ENCODE peak calls at places on chromosomes 6 and 20, in five cellular contexts. One of them, this sample, is unnamed.

GRCh38 chr6:94215614-94216013 is 796.3 kb upstream of the EPHA7 start:
- DNase-seq in A549: no peak
- DNase-seq in GM12878: no peak
- DNase-seq in GM23338: no peak
- DNase-seq in HepG2: no peak
- DNase-seq in this sample: no peak

GRCh38 chr20:46040902-46041535 is 12.0 kb downstream of the SLC12A5 start:
- DNase-seq in A549: peak
- DNase-seq in GM12878: no peak
- DNase-seq in GM23338: peak
- DNase-seq in HepG2: peak
- DNase-seq in this sample: peak

GRCh38 chr6:156618600-156619205 is 158.5 kb upstream of the ARID1B start:
- DNase-seq in A549: no peak
- DNase-seq in GM12878: no peak
- DNase-seq in GM23338: peak
- DNase-seq in HepG2: no peak
- DNase-seq in this sample: no peak

GRCh38 chr6:53236241-53236640 is 87.6 kb upstream of the GCM1 start:
- DNase-seq in A549: no peak
- DNase-seq in GM12878: no peak
- DNase-seq in GM23338: no peak
- DNase-seq in HepG2: no peak
- DNase-seq in this sample: no peak

GRCh38 chr20:16201191-16201590 is 372.1 kb downstream of the KIF16B start:
- DNase-seq in A549: no peak
- DNase-seq in GM12878: no peak
- DNase-seq in GM23338: no peak
- DNase-seq in HepG2: no peak
- DNase-seq in this sample: no peak

GRCh38 chr20:32070282-32070681 is 18.2 kb downstream of the HCK start:
- DNase-seq in A549: no peak
- DNase-seq in GM12878: no peak
- DNase-seq in GM23338: no peak
- DNase-seq in HepG2: no peak
- DNase-seq in this sample: no peak

GRCh38 chr20:57998981-57999464 is 229.4 kb downstream of the ANKRD60 start:
- DNase-seq in A549: no peak
- DNase-seq in GM12878: no peak
- DNase-seq in GM23338: peak
- DNase-seq in HepG2: no peak
- DNase-seq in this sample: no peak

GRCh38 chr20:39607124-39607523 is 645.0 kb downstream of the DHX35 start:
- DNase-seq in A549: no peak
- DNase-seq in GM12878: no peak
- DNase-seq in GM23338: no peak
- DNase-seq in HepG2: no peak
- DNase-seq in this sample: no peak

GRCh38 chr20:19108181-19108580 is 104.3 kb upstream of the SLC24A3 start:
- DNase-seq in A549: no peak
- DNase-seq in GM12878: no peak
- DNase-seq in GM23338: no peak
- DNase-seq in HepG2: no peak
- DNase-seq in this sample: no peak

GRCh38 chr6:97205936-97206335 is 77.1 kb downstream of the MMS22L start:
- DNase-seq in A549: no peak
- DNase-seq in GM12878: no peak
- DNase-seq in GM23338: peak
- DNase-seq in HepG2: no peak
- DNase-seq in this sample: no peak

GRCh38 chr6:36714511-36714910 is 16.9 kb downstream of the RAB44 start:
- DNase-seq in A549: no peak
- DNase-seq in GM12878: no peak
- DNase-seq in GM23338: no peak
- DNase-seq in HepG2: no peak
- DNase-seq in this sample: no peak

GRCh38 chr6:40163924-40164323 is 229.7 kb upstream of the MOCS1 start:
- DNase-seq in A549: no peak
- DNase-seq in GM12878: no peak
- DNase-seq in GM23338: peak
- DNase-seq in HepG2: no peak
- DNase-seq in this sample: no peak

DNA sequence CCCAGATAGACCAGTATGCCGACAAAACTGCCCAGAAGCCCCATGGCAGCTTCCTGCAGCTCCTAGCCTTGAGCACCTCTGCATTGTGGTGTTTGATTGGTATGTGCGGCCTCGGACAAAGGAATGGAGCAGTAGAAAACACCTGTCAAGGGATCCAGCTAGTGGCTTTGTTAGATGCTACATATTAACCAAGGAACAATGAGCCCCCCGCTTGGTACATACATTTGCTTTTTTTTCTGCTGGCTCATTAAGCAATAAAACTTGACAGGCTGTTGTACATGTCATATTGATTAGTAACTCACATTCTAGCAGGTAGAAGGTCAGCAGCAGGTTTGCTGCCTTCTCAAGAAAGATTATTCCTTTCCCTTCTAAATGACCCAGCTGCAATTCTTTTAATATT is 915 bp downstream of the SPACA1 start:
- DNase-seq in A549: no peak
- DNase-seq in GM12878: no peak
- DNase-seq in GM23338: no peak
- DNase-seq in HepG2: no peak
- DNase-seq in this sample: no peak
- TF ChIP-seq JUNB in A549: no peak
- TF ChIP-seq JUNB in GM12878: no peak
- TF ChIP-seq JUNB in GM23338: no peak
- TF ChIP-seq JUNB in HepG2: no peak
- TF ChIP-seq JUNB in this sample: no peak

DNA sequence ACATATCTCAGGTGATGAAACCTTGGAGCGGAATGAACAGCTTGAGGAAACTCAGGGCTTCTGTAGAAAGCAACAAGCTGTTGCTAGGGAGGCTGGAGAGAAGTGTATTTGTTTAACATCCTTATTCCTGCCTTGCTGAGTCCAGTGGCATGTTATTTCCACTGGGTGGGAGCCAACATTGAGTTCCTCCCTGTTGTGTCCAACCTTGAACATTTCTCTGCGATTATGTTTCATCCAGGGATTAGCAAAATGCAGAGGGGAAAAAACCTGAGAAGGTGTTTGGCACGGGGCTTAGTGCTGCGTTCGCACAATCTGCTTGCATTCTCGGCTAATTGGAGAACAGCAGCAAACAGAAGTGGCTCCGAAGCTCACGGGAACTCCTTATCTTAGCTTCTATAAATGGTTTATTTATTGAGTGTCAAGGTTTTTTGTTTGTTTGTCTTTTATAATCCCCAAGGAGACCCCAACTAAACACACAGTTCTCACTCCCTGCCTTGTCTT is 412.7 kb downstream of the CDC5L start:
- DNase-seq in A549: peak
- DNase-seq in GM12878: no peak
- DNase-seq in GM23338: no peak
- DNase-seq in HepG2: peak
- DNase-seq in this sample: no peak
- TF ChIP-seq JUNB in A549: no peak
- TF ChIP-seq JUNB in GM12878: no peak
- TF ChIP-seq JUNB in GM23338: no peak
- TF ChIP-seq JUNB in HepG2: no peak
- TF ChIP-seq JUNB in this sample: no peak

GRCh38 chr20:35311409-35311808 is 19.2 kb upstream of the FAM83C start:
- DNase-seq in A549: no peak
- DNase-seq in GM12878: no peak
- DNase-seq in GM23338: peak
- DNase-seq in HepG2: no peak
- DNase-seq in this sample: peak

GRCh38 chr20:35315199-35316020 is 23.2 kb upstream of the FAM83C start:
- DNase-seq in A549: no peak
- DNase-seq in GM12878: no peak
- DNase-seq in GM23338: no peak
- DNase-seq in HepG2: no peak
- DNase-seq in this sample: no peak

GRCh38 chr20:35311822-35312221 is 19.6 kb upstream of the FAM83C start:
- DNase-seq in A549: no peak
- DNase-seq in GM12878: no peak
- DNase-seq in GM23338: no peak
- DNase-seq in HepG2: no peak
- DNase-seq in this sample: no peak

GRCh38 chr20:35314460-35315198 is 22.4 kb upstream of the FAM83C start:
- DNase-seq in A549: no peak
- DNase-seq in GM12878: no peak
- DNase-seq in GM23338: no peak
- DNase-seq in HepG2: no peak
- DNase-seq in this sample: no peak

DNA sequence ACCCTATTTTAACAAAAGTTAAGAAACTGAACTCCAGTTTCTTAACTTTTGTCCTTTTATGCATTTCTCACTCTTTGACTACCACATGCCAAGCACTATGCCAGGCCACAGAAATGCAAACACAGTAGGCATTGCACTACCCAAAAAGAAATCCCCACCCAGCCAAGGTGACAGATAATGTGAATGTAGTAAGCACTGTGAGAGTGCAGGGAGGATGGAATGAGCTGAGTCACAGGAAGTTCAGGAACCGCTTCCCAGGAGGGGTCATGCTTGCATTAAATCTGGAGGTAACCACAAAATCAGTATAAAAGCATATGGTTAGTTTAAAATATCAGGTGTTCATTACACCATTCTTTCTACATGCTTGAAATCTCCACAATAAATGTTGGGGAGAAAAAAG is 20.1 kb upstream of the FAM83C start:
- DNase-seq in A549: peak
- DNase-seq in GM12878: peak
- DNase-seq in GM23338: peak
- DNase-seq in HepG2: peak
- DNase-seq in this sample: peak
- TF ChIP-seq JUNB in A549: peak
- TF ChIP-seq JUNB in GM12878: no peak
- TF ChIP-seq JUNB in GM23338: no peak
- TF ChIP-seq JUNB in HepG2: no peak
- TF ChIP-seq JUNB in this sample: no peak

GRCh38 chr6:37985355-37985754 is 165.8 kb downstream of the ZFAND3 start:
- DNase-seq in A549: no peak
- DNase-seq in GM12878: no peak
- DNase-seq in GM23338: no peak
- DNase-seq in HepG2: no peak
- DNase-seq in this sample: no peak

GRCh38 chr6:37987008-37987407 is 167.5 kb downstream of the ZFAND3 start:
- DNase-seq in A549: peak
- DNase-seq in GM12878: no peak
- DNase-seq in GM23338: no peak
- DNase-seq in HepG2: no peak
- DNase-seq in this sample: no peak

GRCh38 chr6:37987559-37987958 is 168.0 kb downstream of the ZFAND3 start:
- DNase-seq in A549: no peak
- DNase-seq in GM12878: no peak
- DNase-seq in GM23338: no peak
- DNase-seq in HepG2: peak
- DNase-seq in this sample: no peak

GRCh38 chr6:37988696-37989095 is 169.2 kb downstream of the ZFAND3 start:
- DNase-seq in A549: no peak
- DNase-seq in GM12878: no peak
- DNase-seq in GM23338: no peak
- DNase-seq in HepG2: no peak
- DNase-seq in this sample: no peak

DNA sequence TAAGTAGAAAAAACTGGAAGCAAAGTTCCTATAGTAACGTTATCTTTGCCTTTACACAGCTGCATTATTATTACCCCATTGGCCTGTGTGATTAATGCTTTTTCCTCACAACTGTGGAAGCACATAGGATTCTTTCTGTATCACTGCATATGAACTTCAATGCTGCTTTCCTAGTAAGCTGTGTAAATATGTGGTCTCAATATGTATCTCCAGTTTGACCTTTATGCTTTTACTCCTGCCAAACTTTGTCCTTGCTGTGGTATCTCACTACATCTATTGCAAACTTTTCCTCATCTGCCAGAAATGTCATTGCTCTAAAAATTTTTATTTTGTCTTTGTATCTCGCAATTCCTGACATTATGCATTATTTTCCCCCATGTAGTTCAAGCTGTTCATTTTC is 168.6 kb downstream of the ZFAND3 start:
- DNase-seq in A549: no peak
- DNase-seq in GM12878: no peak
- DNase-seq in GM23338: no peak
- DNase-seq in HepG2: peak
- DNase-seq in this sample: no peak
- TF ChIP-seq JUNB in A549: no peak
- TF ChIP-seq JUNB in GM12878: no peak
- TF ChIP-seq JUNB in GM23338: no peak
- TF ChIP-seq JUNB in HepG2: no peak
- TF ChIP-seq JUNB in this sample: no peak

DNA sequence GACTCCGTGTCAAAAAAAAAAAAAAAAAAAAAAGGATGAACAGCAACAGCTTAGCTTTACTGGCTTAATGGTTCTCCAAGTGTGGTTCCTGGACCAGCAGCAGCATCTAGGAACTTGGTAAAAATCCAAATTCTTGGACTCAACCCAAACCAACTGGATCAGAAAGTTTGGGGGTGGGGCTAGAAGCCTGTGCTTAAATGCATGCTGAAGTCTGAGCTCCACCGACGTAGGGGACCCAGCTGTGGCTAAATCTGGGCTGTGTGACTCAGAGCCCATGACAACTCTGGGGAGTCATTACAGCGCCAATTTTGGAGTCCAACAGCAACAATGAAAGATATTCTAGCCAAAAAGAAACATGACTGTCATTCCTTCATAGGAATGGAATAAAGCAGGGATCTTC is 13.6 kb upstream of the CHD6 start:
- DNase-seq in A549: no peak
- DNase-seq in GM12878: no peak
- DNase-seq in GM23338: no peak
- DNase-seq in HepG2: no peak
- DNase-seq in this sample: no peak
- TF ChIP-seq JUNB in A549: no peak
- TF ChIP-seq JUNB in GM12878: no peak
- TF ChIP-seq JUNB in GM23338: no peak
- TF ChIP-seq JUNB in HepG2: no peak
- TF ChIP-seq JUNB in this sample: no peak

GRCh38 chr6:52231411-52232127 is 12.7 kb downstream of the IL17F start:
- DNase-seq in A549: no peak
- DNase-seq in GM12878: peak
- DNase-seq in GM23338: no peak
- DNase-seq in HepG2: no peak
- DNase-seq in this sample: no peak
- TF ChIP-seq JUNB in A549: no peak
- TF ChIP-seq JUNB in GM12878: no peak
- TF ChIP-seq JUNB in GM23338: no peak
- TF ChIP-seq JUNB in HepG2: no peak
- TF ChIP-seq JUNB in this sample: no peak

GRCh38 chr20:36435799-36436541 is 105.3 kb upstream of the MYL9 start:
- DNase-seq in A549: peak
- DNase-seq in GM12878: no peak
- DNase-seq in GM23338: peak
- DNase-seq in HepG2: peak
- DNase-seq in this sample: peak
- TF ChIP-seq JUNB in A549: no peak
- TF ChIP-seq JUNB in GM12878: no peak
- TF ChIP-seq JUNB in GM23338: no peak
- TF ChIP-seq JUNB in HepG2: no peak
- TF ChIP-seq JUNB in this sample: no peak

This sample was measured in K562.